ENCODE peak calls at places on chromosomes 12 and 14, in four cellular contexts. Z is adipocyte, S is nephron progenitor cell, N is heart right ventricle. V is an unnamed sample.

GRCh38 chr12:109435428-109436180 is 41.5 kb downstream of the KCTD10 start:
- DNase-seq in Z (no peak), S (no peak), N (no peak), V (no peak)

GRCh38 chr14:93033983-93034670 is 81.6 kb downstream of the ITPK1 start:
- DNase-seq in Z (no peak), S (peak), N (no peak), V (no peak)

GRCh38 chr14:103623883-103624482 is 5.0 kb upstream of the KLC1 start:
- DNase-seq in Z (no peak), S (peak), N (peak), V (no peak)

GRCh38 chr12:19857197-19857596 is 417.9 kb downstream of the AEBP2 start:
- DNase-seq in Z (no peak), S (no peak), N (no peak), V (no peak)

GRCh38 chr12:4240161-4240783 is 33.3 kb upstream of the CCND2 start:
- DNase-seq in Z (no peak), S (no peak), N (no peak), V (no peak)

GRCh38 chr12:111828338-111828979 is 13.6 kb upstream of the MAPKAPK5 start:
- DNase-seq in Z (no peak), S (no peak), N (no peak), V (no peak)

GRCh38 chr14:64035143-64035542 is 182.3 kb downstream of the SYNE2 start:
- DNase-seq in Z (peak), S (no peak), N (no peak), V (peak)

GRCh38 chr12:57543666-57544065 is 3.3 kb downstream of the DCTN2 start:
- DNase-seq in Z (no peak), S (no peak), N (no peak), V (no peak)

GRCh38 chr14:83347874-83348273 is 1814.2 kb upstream of the SEL1L start:
- DNase-seq in Z (peak), S (no peak), N (no peak), V (peak)

GRCh38 chr12:27870939-27871338 is 90.9 kb upstream of the MANSC4 start:
- DNase-seq in Z (peak), S (no peak), N (no peak), V (peak)

GRCh38 chr12:65891987-65892481 is 67.8 kb downstream of the HMGA2 start:
- DNase-seq in Z (peak), S (no peak), N (peak), V (peak)

GRCh38 chr12:104175726-104176247 is 37.8 kb upstream of the NFYB start:
- DNase-seq in Z (no peak), S (no peak), N (no peak), V (no peak)

GRCh38 chr12:86914716-86915115 is 658.5 kb upstream of the MGAT4C start:
- DNase-seq in Z (peak), S (peak), N (no peak), V (peak)

GRCh38 chr12:42070056-42070455 is 74.6 kb downstream of the GXYLT1 start:
- DNase-seq in Z (no peak), S (no peak), N (no peak), V (no peak)

GRCh38 chr14:96507723-96508122 is 5.5 kb downstream of the PAPOLA start:
- DNase-seq in Z (no peak), S (no peak), N (no peak), V (no peak)

GRCh38 chr12:12439636-12440035 is 82.8 kb downstream of the BORCS5 start:
- DNase-seq in Z (no peak), S (no peak), N (peak), V (peak)